ENCODE peak calls at places on chromosomes 5 and 9, in eight cellular contexts. P, Z, O, S, E, U, L and M are unnamed samples.
A peak's percentile ranks its signal among the peaks of the same experiment; 100 is the strongest.

GRCh38 chr5:96117863-96118651 is 156.4 kb upstream of the ELL2 start:
- DNase-seq in P (no peak), Z (peak; percentile 5), O (no peak), S (no peak), E (no peak), U (no peak), L (no peak), M (no peak)

GRCh38 chr9:124792976-124793594 is 16.2 kb downstream of the OLFML2A start:
- DNase-seq in P (no peak), Z (no peak), O (peak; percentile 65), S (peak; percentile 40), E (no peak), U (no peak), L (no peak), M (no peak)

GRCh38 chr9:119088002-119088401 is 281.2 kb downstream of the BRINP1 start:
- DNase-seq in P (no peak), Z (no peak), O (no peak), S (peak; percentile 4), E (no peak), U (no peak), L (no peak), M (no peak)

GRCh38 chr5:166671818-166672217 is 1619.6 kb upstream of the WWC1 start:
- DNase-seq in P (no peak), Z (no peak), O (no peak), S (no peak), E (no peak), U (no peak), L (no peak), M (no peak)

GRCh38 chr5:180071418-180072255 is at the start of gene RNF130:
- DNase-seq in P (peak; percentile 99), Z (peak; percentile 95), O (peak; percentile 95), S (peak; percentile 97), E (peak; percentile 90), U (peak; percentile 93), L (peak; percentile 90), M (peak; percentile 95)

GRCh38 chr5:131218392-131218791 is 45.5 kb upstream of the CDC42SE2 start:
- DNase-seq in P (no peak), Z (peak; percentile 8), O (no peak), S (no peak), E (no peak), U (no peak), L (no peak), M (no peak)

GRCh38 chr5:14223372-14223771 is 80.2 kb downstream of the TRIO start:
- DNase-seq in P (no peak), Z (no peak), O (no peak), S (no peak), E (no peak), U (no peak), L (no peak), M (no peak)

GRCh38 chr9:124130277-124131075 is 118.9 kb downstream of the LHX2 start:
- DNase-seq in P (no peak), Z (no peak), O (no peak), S (no peak), E (no peak), U (no peak), L (no peak), M (no peak)

GRCh38 chr5:140243855-140244254 is 59.0 kb downstream of the PFDN1 start:
- DNase-seq in P (no peak), Z (no peak), O (no peak), S (peak; percentile 88), E (no peak), U (no peak), L (no peak), M (no peak)

GRCh38 chr5:64800926-64801325 is 32.2 kb downstream of the CWC27 start:
- DNase-seq in P (no peak), Z (no peak), O (no peak), S (no peak), E (no peak), U (no peak), L (no peak), M (no peak)

GRCh38 chr5:167573274-167574127 is 717.9 kb upstream of the WWC1 start:
- DNase-seq in P (no peak), Z (no peak), O (no peak), S (peak; percentile 31), E (peak; percentile 38), U (peak; percentile 45), L (no peak), M (no peak)

GRCh38 chr9:33375238-33375840 is 27.0 kb downstream of the AQP7 start:
- DNase-seq in P (peak; percentile 43), Z (no peak), O (no peak), S (no peak), E (no peak), U (peak; percentile 60), L (no peak), M (no peak)

GRCh38 chr9:110648698-110649097 is 19.9 kb upstream of the MUSK start:
- DNase-seq in P (no peak), Z (no peak), O (no peak), S (no peak), E (no peak), U (no peak), L (no peak), M (no peak)

GRCh38 chr9:125646222-125647100 is 60.5 kb downstream of the MAPKAP1 start:
- DNase-seq in P (no peak), Z (no peak), O (no peak), S (no peak), E (no peak), U (no peak), L (no peak), M (no peak)

GRCh38 chr5:39473156-39473779 is 48.5 kb upstream of the DAB2 start:
- DNase-seq in P (no peak), Z (no peak), O (no peak), S (no peak), E (no peak), U (no peak), L (no peak), M (no peak)

GRCh38 chr9:37617837-37618236 is 25.4 kb upstream of the TOMM5 start:
- DNase-seq in P (no peak), Z (no peak), O (no peak), S (no peak), E (no peak), U (no peak), L (no peak), M (no peak)

GRCh38 chr5:163460562-163461176 is at the start of gene HMMR:
- DNase-seq in P (no peak), Z (peak; percentile 53), O (no peak), S (no peak), E (no peak), U (peak; percentile 29), L (no peak), M (no peak)
- TF ChIP-seq POLR2A in P (no peak), Z (peak; percentile 61), O (no peak), S (no peak), E (no peak), U (no peak), L (no peak), M (no peak)

DNA sequence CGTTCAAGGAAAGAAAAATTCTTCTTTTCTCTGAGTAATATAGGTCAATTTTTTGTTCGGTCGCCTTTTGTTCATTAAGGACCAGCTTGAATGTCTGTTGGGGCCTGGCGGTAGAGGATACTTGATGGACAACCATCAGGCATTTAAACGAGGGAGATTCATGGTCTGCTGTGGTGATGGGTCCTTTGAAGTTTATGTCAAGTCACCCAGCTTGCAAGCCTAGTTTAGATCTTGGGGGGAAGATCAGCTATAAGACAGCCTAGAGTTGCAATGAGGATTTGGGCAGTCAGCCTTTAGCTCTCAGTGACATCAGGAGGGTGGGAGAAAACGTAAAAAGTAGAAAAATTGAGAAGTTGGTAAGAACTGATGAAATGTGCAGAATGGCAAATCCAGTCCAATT is 80.2 kb upstream of the SPRY4 start:
- DNase-seq in P (no peak), Z (no peak), O (no peak), S (no peak), E (no peak), U (no peak), L (no peak), M (no peak)
- H3K4me1 ChIP-seq in P (peaks cover 7% of the 10 kb centered on the region), Z (no peaks in the 10 kb centered on the region), O (no peaks in the 10 kb centered on the region), S (no peaks in the 10 kb centered on the region), E (no peaks in the 10 kb centered on the region), U (no peaks in the 10 kb centered on the region), L (no peaks in the 10 kb centered on the region), M (no peaks in the 10 kb centered on the region)

GRCh38 chr5:54517512-54518145 is at the start of gene SNX18:
- DNase-seq in P (peak; percentile 99), Z (peak; percentile 90), O (peak; percentile 94), S (peak; percentile 94), E (peak; percentile 88), U (peak; percentile 94), L (peak; percentile 84), M (peak; percentile 96)
- TF ChIP-seq POLR2A in P (peak; percentile 60), Z (peak; percentile 86), O (peak; percentile 51), S (peak; percentile 45), E (peak; percentile 63), U (no peak), L (peak; percentile 70), M (no peak)

DNA sequence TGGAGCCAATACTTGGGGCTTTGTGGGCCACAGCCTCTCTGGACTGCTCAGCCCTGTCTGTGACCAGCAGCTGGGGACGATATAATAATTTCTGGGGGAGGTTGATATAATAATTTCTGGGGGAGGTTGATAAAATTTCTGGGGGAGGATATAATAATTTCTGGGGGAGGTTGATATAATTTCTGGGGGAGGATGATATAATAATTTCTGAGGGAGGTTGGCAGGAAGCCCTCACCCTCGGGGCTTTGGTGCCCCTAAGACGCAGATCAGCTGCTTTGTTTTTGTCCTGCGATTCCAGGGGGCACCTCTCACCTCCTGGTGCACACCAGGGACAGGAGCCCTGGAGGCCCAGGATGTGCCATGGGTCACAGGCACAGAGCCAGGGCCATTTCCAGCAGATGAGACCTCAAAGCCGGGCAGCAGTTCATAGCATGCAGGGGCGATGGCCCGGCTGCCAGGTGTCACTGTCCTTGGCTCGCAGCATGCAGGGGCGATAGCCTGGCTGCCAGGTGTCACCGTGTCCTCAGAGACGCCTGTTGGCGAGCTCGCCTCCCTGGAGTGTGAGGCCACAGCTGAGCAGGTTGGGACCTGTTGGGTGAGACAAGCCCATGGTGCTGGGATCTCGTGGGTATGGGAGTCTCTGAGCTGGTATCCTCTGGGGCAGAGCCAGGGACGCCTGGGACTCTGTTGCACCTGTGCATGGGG is 3.8 kb upstream of the TOR4A start:
- DNase-seq in P (peak; percentile 70), Z (no peak), O (no peak), S (no peak), E (peak; percentile 59), U (no peak), L (no peak), M (no peak)
- H3K4me1 ChIP-seq in P (peaks cover 74% of the 10 kb centered on the region), Z (peaks cover 38% of the 10 kb centered on the region), O (peaks cover 19% of the 10 kb centered on the region), S (peaks cover 48% of the 10 kb centered on the region), E (peaks cover 25% of the 10 kb centered on the region), U (peaks cover 21% of the 10 kb centered on the region), L (peaks cover 18% of the 10 kb centered on the region), M (peaks cover 57% of the 10 kb centered on the region)

DNA sequence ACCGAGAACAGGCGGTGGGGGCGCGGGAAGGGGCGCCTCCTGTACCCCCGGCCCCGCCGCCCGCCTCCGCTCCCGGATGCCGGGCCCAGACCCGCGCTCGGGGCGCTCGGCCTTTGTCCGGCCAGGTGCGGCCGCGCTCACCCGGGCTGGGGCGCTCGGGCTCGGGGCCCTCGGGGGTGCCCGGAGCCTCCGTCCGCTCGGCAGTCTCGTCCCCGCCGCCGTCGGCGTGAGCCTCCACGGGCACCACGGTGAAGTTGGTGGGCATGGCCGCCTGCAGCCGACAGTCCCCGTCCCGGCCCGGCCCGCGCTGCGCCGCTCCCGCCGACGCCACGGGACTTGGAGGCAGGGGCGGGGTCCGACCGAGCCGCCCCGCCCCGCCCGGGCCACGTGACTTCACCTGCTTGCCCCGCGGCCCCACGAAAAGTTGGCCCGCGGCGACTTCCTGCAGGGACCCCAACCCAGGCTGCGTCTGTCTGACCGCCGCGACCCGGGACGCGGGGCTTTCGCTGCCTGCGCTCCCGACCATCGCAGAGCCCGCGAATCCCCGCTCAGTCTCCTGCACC is at the start of gene SLC12A7:
- DNase-seq in P (peak; percentile 91), Z (peak; percentile 38), O (peak; percentile 56), S (peak; percentile 84), E (peak; percentile 74), U (peak; percentile 81), L (peak; percentile 58), M (peak; percentile 78)
- TF ChIP-seq POLR2A in P (no peak), Z (peak; percentile 94), O (peak; percentile 67), S (peak; percentile 47), E (peak; percentile 94), U (no peak), L (peak; percentile 93), M (peak; percentile 96)

GRCh38 chr5:126982195-126982594 is 48.2 kb downstream of the MARCHF3 start:
- DNase-seq in P (no peak), Z (no peak), O (no peak), S (no peak), E (no peak), U (no peak), L (no peak), M (no peak)
- H3K4me1 ChIP-seq in P (peaks cover under 1% of the 10 kb centered on the region), Z (no peaks in the 10 kb centered on the region), O (peaks cover 5% of the 10 kb centered on the region), S (no peaks in the 10 kb centered on the region), E (no peaks in the 10 kb centered on the region), U (no peaks in the 10 kb centered on the region), L (no peaks in the 10 kb centered on the region), M (peaks cover 12% of the 10 kb centered on the region)